ENCODE peak calls at places on chromosomes 6 and 20, in ten cellular contexts. O is midbrain; G is D341Med; I is stimulated activated CD8-positive, alpha-beta memory T cell treated with anti-CD3 and anti-CD28 coated beads, Interleukin-7, amount 100 ng/mL, for 48 hours; H is left colon; N is bronchial epithelial cell; E is NCI-H1694 treated with DMSO at 0.1 percent for 48 hours; J is cerebellar cortex; P is fibroblast of mammary gland; T is T-helper 17 cell. X is an unnamed sample.

GRCh38 chr6:167744681-167745659 is 81.7 kb upstream of the AFDN start:
- DNase-seq in J (no peak), N (no peak), P (no peak), H (no peak), O (no peak), G (no peak), I (no peak), E (no peak), T (no peak), X (no peak)

GRCh38 chr20:9214676-9215075 is 145.8 kb downstream of the PLCB4 start:
- DNase-seq in H (no peak), G (no peak), O (no peak), I (no peak), N (peak), T (no peak), J (no peak), E (no peak), P (peak), X (no peak)

GRCh38 chr6:165847407-165848098 is 184.5 kb upstream of the PDE10A start:
- DNase-seq in J (no peak), O (no peak), P (peak), G (no peak), H (peak), I (no peak), T (no peak), N (peak), E (no peak), X (no peak)

GRCh38 chr20:11902264-11902663 is 15.4 kb upstream of the BTBD3 start:
- DNase-seq in O (no peak), P (peak), G (no peak), I (no peak), T (no peak), E (no peak), H (no peak), J (peak), N (peak), X (no peak)

GRCh38 chr6:3162565-3163247 is 5.4 kb upstream of the TUBB2A start:
- DNase-seq in N (peak), I (no peak), G (peak), P (peak), T (peak), O (peak), H (peak), E (peak), J (peak), X (peak)

GRCh38 chr6:116101790-116102189 is 1.1 kb downstream of the NT5DC1 start:
- DNase-seq in N (no peak), E (no peak), H (no peak), T (no peak), I (no peak), J (no peak), O (no peak), G (no peak), P (no peak), X (no peak)

GRCh38 chr20:9352740-9353139 is 161.7 kb upstream of the LAMP5 start:
- DNase-seq in E (no peak), P (no peak), I (no peak), H (no peak), T (no peak), O (no peak), G (no peak), J (no peak), N (no peak), X (no peak)

GRCh38 chr6:113383701-113384100 is 473.4 kb upstream of the MARCKS start:
- DNase-seq in I (no peak), E (no peak), N (no peak), T (no peak), O (no peak), G (no peak), J (no peak), P (no peak), H (no peak), X (no peak)

GRCh38 chr20:33552519-33552918 is 62.6 kb downstream of the CBFA2T2 start:
- DNase-seq in E (no peak), O (no peak), I (no peak), P (no peak), G (no peak), H (no peak), N (no peak), J (no peak), T (no peak), X (no peak)

GRCh38 chr20:3854462-3854870 is 7.8 kb downstream of the MAVS start:
- DNase-seq in N (no peak), G (no peak), T (no peak), E (no peak), P (no peak), H (no peak), I (no peak), J (no peak), O (no peak), X (no peak)

GRCh38 chr20:41454250-41454649 is 87.6 kb upstream of the EMILIN3 start:
- DNase-seq in N (no peak), T (no peak), P (no peak), G (no peak), I (no peak), O (no peak), H (no peak), E (no peak), J (no peak), X (no peak)

GRCh38 chr6:133837801-133838349 is 51.0 kb upstream of the TCF21 start:
- DNase-seq in N (peak), G (peak), O (no peak), P (peak), E (no peak), I (peak), H (peak), T (peak), J (peak), X (peak)

GRCh38 chr20:62208805-62209755 is 11.0 kb downstream of the HRH3 start:
- DNase-seq in I (no peak), O (no peak), P (peak), E (no peak), G (no peak), N (no peak), H (no peak), T (no peak), J (no peak), X (no peak)

GRCh38 chr6:46972521-46972920 is 50.8 kb upstream of the ADGRF5 start:
- DNase-seq in T (no peak), P (peak), I (no peak), E (no peak), N (no peak), H (no peak), J (no peak), G (no peak), O (no peak), X (no peak)

GRCh38 chr6:4170297-4170696 is 34.9 kb upstream of the ECI2 start:
- DNase-seq in H (no peak), I (no peak), G (no peak), J (no peak), E (no peak), O (no peak), P (no peak), T (no peak), N (no peak), X (no peak)

GRCh38 chr6:156719395-156719719 is 57.8 kb upstream of the ARID1B start:
- DNase-seq in I (no peak), P (no peak), T (peak), O (no peak), J (no peak), G (no peak), E (no peak), N (no peak), H (peak), X (no peak)

GRCh38 chr20:25238319-25239037 is 9.4 kb upstream of the PYGB start:
- DNase-seq in J (no peak), H (no peak), T (no peak), E (no peak), I (no peak), P (peak), N (peak), O (no peak), G (no peak), X (no peak)

GRCh38 chr6:168132531-168133184 is 53.6 kb upstream of the FRMD1 start:
- DNase-seq in P (peak), G (peak), H (no peak), T (no peak), E (no peak), I (no peak), N (no peak), O (peak), J (peak), X (peak)

GRCh38 chr20:6114696-6115095 is 8.1 kb downstream of the FERMT1 start:
- DNase-seq in O (no peak), E (no peak), P (no peak), N (no peak), T (no peak), I (no peak), H (no peak), G (no peak), J (no peak), X (no peak)

GRCh38 chr20:59020938-59021551 is 1.8 kb downstream of the TUBB1 start:
- DNase-seq in E (no peak), J (no peak), G (no peak), I (no peak), T (no peak), H (no peak), N (peak), P (peak), O (no peak), X (no peak)

GRCh38 chr6:151142676-151143075 is 97.1 kb upstream of the AKAP12 start:
- DNase-seq in I (no peak), O (no peak), P (no peak), H (no peak), T (no peak), G (no peak), E (no peak), N (no peak), J (no peak), X (no peak)

GRCh38 chr20:20785226-20785625 is 72.8 kb upstream of the RALGAPA2 start:
- DNase-seq in T (no peak), N (no peak), P (no peak), E (no peak), J (no peak), G (no peak), H (no peak), O (no peak), I (no peak), X (no peak)

GRCh38 chr6:106710580-106710979 is 81.2 kb downstream of the QRSL1 start:
- DNase-seq in P (no peak), I (no peak), J (no peak), H (no peak), E (no peak), G (no peak), N (no peak), T (no peak), O (no peak), X (no peak)

GRCh38 chr20:24998121-24998520 is 5.6 kb upstream of the APMAP start:
- DNase-seq in T (no peak), E (no peak), G (no peak), O (no peak), H (no peak), P (no peak), N (no peak), I (no peak), J (no peak), X (no peak)

GRCh38 chr6:36025260-36025931 is 955 bp upstream of the SLC26A8 start:
- DNase-seq in J (no peak), O (no peak), T (no peak), E (no peak), G (no peak), I (no peak), N (no peak), P (peak), H (no peak), X (no peak)

GRCh38 chr20:24770628-24771556 is 178.2 kb upstream of the CST7 start:
- DNase-seq in J (no peak), E (no peak), N (no peak), P (no peak), G (no peak), O (no peak), T (no peak), H (peak), I (no peak), X (no peak)

GRCh38 chr6:125153541-125154183 is at the start of gene TPD52L1:
- DNase-seq in P (peak), H (peak), J (peak), N (peak), O (peak), T (peak), G (peak), E (no peak), I (peak), X (peak)

GRCh38 chr6:39080246-39080875 is 31.8 kb downstream of the GLP1R start:
- DNase-seq in G (no peak), N (no peak), P (no peak), T (no peak), E (no peak), H (no peak), J (no peak), I (no peak), O (no peak), X (peak)

GRCh38 chr6:103142902-103143301 is 1716.8 kb downstream of the HACE1 start:
- DNase-seq in I (no peak), N (no peak), J (no peak), P (no peak), E (no peak), H (no peak), T (no peak), O (no peak), G (no peak), X (no peak)

GRCh38 chr6:30206799-30207618 is 6.2 kb downstream of the TRIM26 start:
- DNase-seq in H (peak), T (no peak), G (no peak), J (peak), I (no peak), E (no peak), N (peak), P (peak), O (no peak), X (peak)

GRCh38 chr6:11192167-11192566 is 40.3 kb downstream of the NEDD9 start:
- DNase-seq in G (no peak), P (no peak), J (no peak), O (no peak), H (no peak), T (no peak), I (no peak), E (no peak), N (no peak), X (no peak)

GRCh38 chr6:63272397-63272796 is 47.4 kb downstream of the LGSN start:
- DNase-seq in G (peak), O (peak), I (no peak), N (peak), T (no peak), J (peak), P (peak), E (peak), H (no peak), X (no peak)

GRCh38 chr20:24027229-24027628 is 38.6 kb upstream of the GGTLC1 start:
- DNase-seq in O (no peak), T (peak), E (no peak), P (no peak), G (no peak), I (peak), H (peak), J (no peak), N (peak), X (no peak)

GRCh38 chr6:37524025-37524647 is 24.4 kb upstream of the CCDC167 start:
- DNase-seq in I (no peak), N (peak), H (no peak), G (no peak), T (no peak), P (peak), J (no peak), O (no peak), E (peak), X (no peak)

GRCh38 chr20:59182401-59183044 is 18.9 kb downstream of the ZNF831 start:
- DNase-seq in N (no peak), H (no peak), I (no peak), O (no peak), J (no peak), T (no peak), E (no peak), G (peak), P (no peak), X (no peak)

GRCh38 chr6:25578538-25578937 is 73.5 kb upstream of the SCGN start:
- DNase-seq in T (no peak), G (no peak), J (no peak), N (no peak), I (no peak), O (no peak), P (no peak), H (no peak), E (no peak), X (no peak)

GRCh38 chr6:154515808-154516207 is 5.3 kb upstream of the CNKSR3 start:
- DNase-seq in E (no peak), G (no peak), P (peak), I (no peak), N (no peak), H (no peak), T (no peak), O (no peak), J (no peak), X (no peak)

GRCh38 chr6:113412589-113413367 is 444.4 kb upstream of the MARCKS start:
- DNase-seq in H (no peak), P (peak), G (no peak), N (peak), O (no peak), T (no peak), E (no peak), I (no peak), J (no peak), X (no peak)

X was measured in WERI-Rb-1.